ENCODE peak calls at places on chromosomes 16 and 17, in eight cellular contexts. B, D, H, M, N, C, T and W are unnamed samples. For H3K4me1, the result is how much of the 10 kb centered on the place peaks cover.

GRCh38 chr17:12257176-12257575 is 236.5 kb downstream of the MAP2K4 start:
- DNase-seq in B (no peak), D (no peak), H (no peak), M (no peak), N (no peak), C (no peak), T (no peak), W (no peak)

GRCh38 chr17:70268383-70268782 is 99.1 kb downstream of the KCNJ2 start:
- DNase-seq in B (no peak), D (no peak), H (no peak), M (no peak), N (no peak), C (no peak), T (no peak), W (no peak)

GRCh38 chr17:61209524-61209923 is 190.1 kb upstream of the TBX2 start:
- DNase-seq in B (no peak), D (no peak), H (no peak), M (no peak), N (no peak), C (no peak), T (no peak), W (no peak)

GRCh38 chr17:11825902-11826301 is 171.4 kb downstream of the ZNF18 start:
- DNase-seq in B (no peak), D (no peak), H (no peak), M (no peak), N (no peak), C (no peak), T (no peak), W (no peak)

GRCh38 chr17:12994341-12995074 is 23.3 kb downstream of the ELAC2 start:
- DNase-seq in B (no peak), D (no peak), H (no peak), M (no peak), N (no peak), C (no peak), T (no peak), W (no peak)

GRCh38 chr16:83631006-83631405 is 176.8 kb upstream of the HSBP1 start:
- DNase-seq in B (no peak), D (no peak), H (no peak), M (no peak), N (no peak), C (no peak), T (no peak), W (no peak)

GRCh38 chr17:48139948-48140347 is 32.4 kb downstream of the SNX11 start:
- DNase-seq in B (no peak), D (no peak), H (no peak), M (no peak), N (no peak), C (no peak), T (peak), W (no peak)

GRCh38 chr17:49508061-49508865 is 13.2 kb downstream of the NGFR start:
- DNase-seq in B (no peak), D (peak), H (no peak), M (no peak), N (peak), C (no peak), T (no peak), W (no peak)

DNA sequence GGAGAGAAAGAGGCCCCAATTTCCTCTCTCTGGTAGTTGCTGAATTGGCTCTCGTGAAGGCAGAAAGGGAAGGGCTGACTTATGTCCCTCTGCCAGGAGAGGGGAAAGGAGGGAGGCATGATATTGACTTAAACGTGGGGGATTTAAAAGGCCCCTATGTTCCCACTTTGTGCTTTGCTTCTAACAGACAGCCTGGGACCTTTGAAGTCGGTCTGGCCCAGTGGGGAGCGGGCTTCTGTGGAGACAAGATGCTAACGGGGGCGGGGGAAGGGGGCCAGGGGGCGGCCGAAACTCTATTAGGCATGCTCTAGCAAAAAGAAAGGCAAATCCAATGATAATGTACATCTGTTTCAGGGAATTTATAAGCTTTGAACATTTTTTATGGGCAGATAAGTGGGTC is 35.3 kb downstream of the SNX20 start:
- DNase-seq in B (no peak), D (no peak), H (no peak), M (no peak), N (no peak), C (no peak), T (no peak), W (no peak)
- TF ChIP-seq POLR2A in B (no peak), D (no peak), H (no peak), M (no peak), N (no peak), C (no peak), T (no peak), W (no peak)

DNA sequence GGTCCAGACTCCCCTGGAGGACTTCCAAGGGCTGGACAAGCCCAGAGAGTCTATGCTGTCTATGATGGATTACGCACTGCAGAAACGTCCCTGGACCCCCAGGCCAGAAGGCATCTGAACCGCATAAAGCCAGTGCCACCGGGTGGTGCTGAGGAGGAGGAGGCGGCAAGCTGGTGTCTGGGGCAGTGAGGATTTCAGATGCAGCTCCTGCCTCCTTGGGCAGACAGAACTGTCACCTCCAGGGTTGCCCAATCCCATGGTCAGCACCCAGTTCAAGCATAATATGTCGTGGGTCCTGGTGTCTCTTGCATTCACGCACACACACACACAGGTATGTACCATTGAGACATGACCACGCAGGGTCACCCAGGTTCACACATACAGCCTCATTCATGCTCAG is 25.6 kb downstream of the RAP1GAP2 start:
- DNase-seq in B (no peak), D (no peak), H (no peak), M (no peak), N (no peak), C (no peak), T (no peak), W (no peak)
- H3K4me1 ChIP-seq in B (under half), D (under half), H (under half), M (under half), N (under half), C (under half), T (under half), W (under half)

GRCh38 chr16:53565300-53565699 is 62.3 kb upstream of the AKTIP start:
- DNase-seq in B (no peak), D (no peak), H (no peak), M (no peak), N (no peak), C (no peak), T (no peak), W (no peak)
- TF ChIP-seq POLR2A in B (no peak), D (no peak), H (no peak), M (no peak), N (no peak), C (no peak), T (no peak), W (no peak)

GRCh38 chr16:10934325-10935107 is 7.8 kb downstream of the DEXI start:
- DNase-seq in B (no peak), D (no peak), H (no peak), M (no peak), N (no peak), C (no peak), T (no peak), W (no peak)
- H3K4me1 ChIP-seq in B (half or more), D (under half), H (half or more), M (under half), N (under half), C (half or more), T (under half), W (under half)

GRCh38 chr16:20673882-20674683 is 23.4 kb downstream of the ACSM1 start:
- DNase-seq in B (no peak), D (no peak), H (peak), M (no peak), N (no peak), C (no peak), T (no peak), W (peak)
- TF ChIP-seq POLR2A in B (no peak), D (no peak), H (no peak), M (no peak), N (no peak), C (no peak), T (no peak), W (no peak)

DNA sequence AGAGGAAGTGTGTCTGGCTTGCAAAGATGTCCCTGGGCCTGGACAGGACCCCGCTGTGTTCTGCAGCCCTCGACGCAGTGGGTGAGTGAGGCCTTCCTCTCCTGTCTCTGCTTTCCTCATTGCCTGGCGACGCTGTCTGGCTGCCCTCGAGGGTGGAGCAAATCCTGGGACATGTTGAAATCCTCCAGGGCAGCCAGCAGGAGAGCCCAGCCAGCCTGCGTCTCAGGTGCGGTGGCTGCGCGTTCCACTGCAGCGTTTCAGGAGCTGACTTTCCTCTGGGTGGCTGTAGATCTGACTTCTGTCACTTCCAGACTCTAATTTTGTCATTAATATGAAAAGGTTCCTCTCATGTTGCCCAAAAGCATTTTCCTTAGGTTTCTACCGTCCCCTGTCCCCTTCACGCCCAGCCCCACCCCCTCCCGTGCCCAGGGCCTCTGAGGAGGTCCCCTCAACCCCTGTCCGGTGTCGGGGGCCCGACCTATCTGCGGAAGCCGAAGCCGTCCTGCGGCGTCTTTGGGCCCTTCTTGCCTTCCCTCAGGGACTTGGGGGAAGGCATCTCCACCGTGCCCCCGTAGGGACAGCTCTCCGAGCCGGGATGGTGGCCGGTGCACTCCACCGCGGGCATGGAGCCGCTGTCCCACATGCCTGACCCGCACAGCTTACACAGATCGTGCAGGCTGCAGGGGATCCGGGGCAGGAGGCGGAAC is 95.1 kb downstream of the TBC1D16 start:
- DNase-seq in B (no peak), D (no peak), H (no peak), M (no peak), N (no peak), C (no peak), T (peak), W (no peak)
- H3K4me1 ChIP-seq in B (under half), D (under half), H (under half), M (under half), N (under half), C (under half), T (under half), W (under half)